ENCODE peak calls at places on chromosomes 16 and 17, in nine cellular contexts. S is GM23248, P is MM.1S, U is HCT116, Y is neural progenitor cell, E is hepatocyte, X is PC-3, W is SK-N-SH, L is GM23338. H is an unnamed sample.

GRCh38 chr17:76356803-76357456 is 3.2 kb upstream of the PRPSAP1 start:
- DNase-seq in S (no peak), P (no peak), U (no peak), Y (no peak), E (no peak), X (peak; percentile 44), W (no peak), L (no peak), H (peak; percentile 58)

GRCh38 chr17:56325561-56325960 is 172.3 kb downstream of the ANKFN1 start:
- DNase-seq in S (no peak), P (no peak), U (no peak), Y (peak; percentile 75), E (no peak), X (no peak), W (no peak), L (peak; percentile 13), H (no peak)

GRCh38 chr16:61792194-61792904 is 243.9 kb downstream of the CDH8 start:
- DNase-seq in S (peak; percentile 82), P (no peak), U (no peak), Y (no peak), E (no peak), X (peak; percentile 87), W (no peak), L (no peak), H (no peak)

GRCh38 chr17:42548070-42548837 is 4.5 kb upstream of the HSD17B1 start:
- DNase-seq in S (no peak), P (peak; percentile 76), U (no peak), Y (peak; percentile 90), E (peak; percentile 92), X (peak; percentile 81), W (peak; percentile 22), L (peak; percentile 98), H (peak; percentile 84)

GRCh38 chr17:64982139-64982802 is 63.0 kb upstream of the LRRC37A3 start:
- DNase-seq in S (no peak), P (no peak), U (no peak), Y (no peak), E (no peak), X (peak; percentile 33), W (no peak), L (no peak), H (no peak)

GRCh38 chr17:31321481-31321880 is at the start of gene EVI2A:
- DNase-seq in S (peak; percentile 80), P (peak; percentile 97), U (no peak), Y (peak; percentile 3), E (no peak), X (peak; percentile 69), W (no peak), L (peak; percentile 20), H (peak; percentile 89)

GRCh38 chr17:48625502-48626201 is 506 bp downstream of the HOXB9 start:
- DNase-seq in S (peak; percentile 55), P (peak; percentile 72), U (no peak), Y (peak; percentile 63), E (peak; percentile 66), X (peak; percentile 77), W (no peak), L (peak; percentile 66), H (no peak)

GRCh38 chr16:20995711-20996110 is 95.1 kb downstream of the LYRM1 start:
- DNase-seq in S (no peak), P (no peak), U (no peak), Y (no peak), E (no peak), X (no peak), W (no peak), L (no peak), H (no peak)

GRCh38 chr16:81266680-81267095 is 28.2 kb downstream of the BCO1 start:
- DNase-seq in S (no peak), P (peak; percentile 11), U (no peak), Y (no peak), E (peak; percentile 64), X (peak; percentile 73), W (no peak), L (no peak), H (no peak)

GRCh38 chr16:65154321-65154720 is 32.5 kb upstream of the CDH11 start:
- DNase-seq in S (peak; percentile 13), P (no peak), U (no peak), Y (peak; percentile 86), E (no peak), X (no peak), W (no peak), L (peak; percentile 76), H (no peak)

GRCh38 chr17:49582789-49583188 is 7.1 kb downstream of the NXPH3 start:
- DNase-seq in S (peak; percentile 39), P (no peak), U (no peak), Y (no peak), E (no peak), X (peak; percentile 91), W (peak; percentile 16), L (no peak), H (no peak)

GRCh38 chr16:68668266-68668665 is 23.2 kb downstream of the CDH3 start:
- DNase-seq in S (peak; percentile 88), P (peak; percentile 62), U (no peak), Y (no peak), E (no peak), X (peak; percentile 92), W (no peak), L (no peak), H (no peak)

DNA sequence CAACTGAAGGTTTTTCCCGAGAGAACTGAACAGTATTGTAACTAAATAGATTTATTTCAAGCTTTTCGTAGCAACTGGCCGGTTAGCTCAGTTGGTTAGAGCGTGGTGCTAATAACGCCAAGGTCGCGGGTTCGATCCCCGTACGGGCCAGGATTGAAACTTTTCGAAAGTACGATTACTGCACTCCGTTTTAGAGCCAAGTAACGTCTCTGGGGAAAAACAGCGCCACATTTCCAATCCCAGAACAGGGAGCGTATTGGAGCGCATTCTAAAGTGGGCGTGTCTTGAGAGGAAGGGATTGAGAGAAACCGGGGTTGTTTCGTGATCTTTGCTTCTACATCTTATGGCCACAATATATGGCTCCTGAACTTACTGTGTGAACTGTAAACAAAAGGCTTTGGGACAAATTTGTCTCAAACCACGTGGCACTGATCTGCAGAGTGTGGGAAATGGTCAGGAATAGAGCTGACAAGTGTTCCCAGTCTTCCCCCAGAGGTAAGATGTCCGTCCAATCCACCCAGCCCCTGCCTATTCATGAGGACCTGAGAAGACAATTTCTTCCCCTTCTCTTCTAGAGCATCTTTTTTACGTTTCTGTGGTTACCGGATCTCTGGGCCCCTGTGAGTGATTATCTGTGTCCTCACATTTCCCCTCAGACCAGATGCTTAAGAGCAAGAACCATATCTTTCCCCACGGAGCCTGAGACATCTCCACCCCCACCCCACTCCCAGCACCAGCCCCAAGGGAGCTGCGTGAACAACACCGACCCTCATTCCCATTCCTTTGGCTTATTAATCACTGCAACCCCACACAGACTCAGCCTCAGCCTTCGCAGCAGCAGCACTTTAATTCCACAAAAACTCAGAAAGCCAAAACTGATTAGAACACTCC is 2.2 kb downstream of the BORCS6 start:
- DNase-seq in S (peak; percentile 99), P (peak; percentile 96), U (peak; percentile 99), Y (peak; percentile 96), E (peak; percentile 96), X (peak; percentile 98), W (peak; percentile 79), L (peak; percentile 98), H (peak; percentile 93)
- H3K27ac ChIP-seq in S (peak overlapping the region; percentile 86), P (peak overlapping the region; percentile 84), U (peak overlapping the region; percentile 89), Y (no peak overlapping the region), E (peak overlapping the region; percentile 96), X (peak overlapping the region; percentile 80), W (peak overlapping the region; percentile 79), L (no peak overlapping the region), H (peak overlapping the region; percentile 92)

DNA sequence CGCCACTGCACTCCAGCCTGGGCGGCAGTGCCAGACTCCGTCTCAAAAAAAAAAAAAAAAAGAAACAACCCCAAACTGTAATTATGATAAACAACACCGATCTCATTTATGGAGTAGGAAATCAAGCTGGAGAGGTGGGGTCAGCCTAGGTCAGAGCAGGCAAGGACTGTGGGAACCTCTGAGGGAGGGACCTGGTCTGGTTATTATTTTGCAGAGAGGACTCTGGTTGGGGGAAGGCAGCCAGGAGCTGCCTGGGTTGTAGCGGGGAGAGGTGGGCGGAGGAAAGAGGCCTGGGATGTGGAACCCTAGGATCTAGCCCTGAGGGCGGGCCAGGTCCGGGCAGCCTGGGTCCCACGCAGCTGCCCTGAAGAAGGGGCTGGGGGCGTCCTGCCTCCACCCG is 10.9 kb upstream of the HS3ST6 start:
- DNase-seq in S (peak; percentile 66), P (peak; percentile 31), U (no peak), Y (no peak), E (no peak), X (no peak), W (peak; percentile 87), L (peak; percentile 55), H (peak; percentile 9)
- TF ChIP-seq EZH2phosphoT487 in S (no peak), P (no peak), U (no peak), Y (no peak), E (no peak), X (no peak), W (no peak), L (no peak), H (no peak)

GRCh38 chr16:17743578-17743977 is 272.8 kb upstream of the XYLT1 start:
- DNase-seq in S (no peak), P (no peak), U (no peak), Y (peak; percentile 16), E (no peak), X (no peak), W (no peak), L (no peak), H (no peak)
- H3K27ac ChIP-seq in S (no peak overlapping the region), P (no peak overlapping the region), U (no peak overlapping the region), Y (no peak overlapping the region), E (no peak overlapping the region), X (no peak overlapping the region), W (no peak overlapping the region), L (no peak overlapping the region), H (no peak overlapping the region)

GRCh38 chr17:80499961-80500665 is 23.7 kb upstream of the NPTX1 start:
- DNase-seq in S (no peak), P (no peak), U (no peak), Y (no peak), E (no peak), X (no peak), W (no peak), L (no peak), H (no peak)

GRCh38 chr17:80499536-80499935 is 23.1 kb upstream of the NPTX1 start:
- DNase-seq in S (no peak), P (no peak), U (no peak), Y (no peak), E (no peak), X (no peak), W (no peak), L (no peak), H (no peak)

GRCh38 chr17:80498920-80499410 is 22.6 kb upstream of the NPTX1 start:
- DNase-seq in S (no peak), P (no peak), U (no peak), Y (no peak), E (no peak), X (no peak), W (no peak), L (no peak), H (no peak)

GRCh38 chr17:80497726-80498241 is 21.4 kb upstream of the NPTX1 start:
- DNase-seq in S (peak; percentile 15), P (no peak), U (no peak), Y (no peak), E (no peak), X (no peak), W (no peak), L (no peak), H (peak; percentile 51)

DNA sequence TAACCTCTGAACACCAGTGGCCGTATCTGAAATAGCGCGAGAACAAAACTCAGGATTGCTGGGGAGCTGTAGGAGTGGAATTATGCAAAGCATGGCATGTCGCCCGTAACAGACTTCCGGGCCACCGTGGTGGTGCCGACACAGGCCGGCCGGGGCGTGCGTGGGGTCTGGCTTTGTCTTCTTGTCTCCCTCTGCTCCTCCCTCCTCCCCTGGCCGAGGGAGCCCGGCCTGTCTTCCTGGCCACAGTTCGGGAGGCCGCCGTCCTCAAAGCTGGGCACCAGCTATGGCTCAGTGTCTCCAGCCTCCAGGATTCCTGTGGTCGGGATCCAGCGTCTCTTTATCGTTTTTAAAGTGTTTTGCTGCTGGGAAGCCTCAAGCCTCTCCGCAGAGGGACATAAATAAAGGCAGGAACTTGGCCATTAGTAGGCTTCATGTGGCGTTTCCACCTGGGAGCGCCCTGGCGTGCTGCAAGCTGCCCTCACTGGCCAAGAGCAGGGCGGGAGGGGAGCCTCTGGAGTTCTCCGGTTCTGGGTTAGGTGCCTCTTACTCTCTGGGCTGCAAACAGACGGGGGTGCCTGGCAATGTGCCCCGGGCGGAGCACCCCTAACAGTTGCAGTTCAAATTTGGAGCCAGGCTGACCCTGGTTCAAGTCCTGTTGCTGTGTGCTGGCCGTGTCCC is 22.0 kb upstream of the NPTX1 start:
- DNase-seq in S (peak; percentile 82), P (no peak), U (no peak), Y (peak; percentile 59), E (no peak), X (no peak), W (no peak), L (no peak), H (peak; percentile 97)
- TF ChIP-seq EZH2phosphoT487 in S (no peak), P (no peak), U (no peak), Y (no peak), E (no peak), X (no peak), W (no peak), L (no peak), H (no peak)